ENCODE peak calls at places on chromosomes 16 and 17, in four cellular contexts. Y is cardiac muscle cell, G is HEK293T, N is NCI-H2081. K is an unnamed sample.

GRCh38 chr16:77172964-77173363 is 18.0 kb upstream of the MON1B start:
- DNase-seq in N (no peak), G (no peak), Y (no peak), K (no peak)

GRCh38 chr17:80872999-80873951 is 118.4 kb upstream of the CHMP6 start:
- DNase-seq in N (no peak), Y (no peak), G (no peak), K (no peak)

GRCh38 chr17:7237761-7238417 is 1.4 kb downstream of the PHF23 start:
- DNase-seq in G (peak), N (peak), Y (peak), K (peak)

GRCh38 chr17:27535178-27535928 is 79.1 kb downstream of the KSR1 start:
- DNase-seq in N (no peak), Y (no peak), G (no peak), K (no peak)

GRCh38 chr17:2611627-2612026 is 18.2 kb downstream of the PAFAH1B1 start:
- DNase-seq in G (no peak), Y (no peak), N (no peak), K (no peak)

GRCh38 chr16:55436587-55436986 is 42.4 kb upstream of the MMP2 start:
- DNase-seq in Y (no peak), N (no peak), G (no peak), K (no peak)

GRCh38 chr17:28624148-28624547 is 10.2 kb upstream of the RSKR start:
- DNase-seq in G (no peak), N (no peak), Y (no peak), K (no peak)

GRCh38 chr17:4972752-4973151 is 5.1 kb upstream of the SPAG7 start:
- DNase-seq in N (no peak), G (no peak), Y (no peak), K (no peak)

GRCh38 chr17:79624658-79625478 is 14.0 kb upstream of the RBFOX3 start:
- DNase-seq in N (no peak), G (no peak), Y (no peak), K (no peak)

GRCh38 chr17:75267146-75267402 is 4.0 kb downstream of the MIF4GD start:
- DNase-seq in G (no peak), N (no peak), Y (no peak), K (no peak)

GRCh38 chr17:78294776-78295175 is 63.3 kb downstream of the TMEM235 start:
- DNase-seq in Y (peak), N (no peak), G (no peak), K (no peak)

GRCh38 chr17:47948706-47949196 is 7.4 kb downstream of the PNPO start:
- DNase-seq in Y (no peak), N (no peak), G (no peak), K (no peak)

GRCh38 chr17:2926019-2926650 is 129.9 kb downstream of the RAP1GAP2 start:
- DNase-seq in G (no peak), Y (no peak), N (no peak), K (no peak)

GRCh38 chr16:1535391-1536291 is 2.2 kb downstream of the TMEM204 start:
- DNase-seq in Y (no peak), N (no peak), G (no peak), K (no peak)

GRCh38 chr16:11250091-11250785 is 5.8 kb downstream of the SOCS1 start:
- DNase-seq in G (no peak), N (no peak), Y (no peak), K (no peak)

GRCh38 chr17:44926841-44927525 is 11.7 kb upstream of the GFAP start:
- DNase-seq in N (no peak), G (no peak), Y (no peak), K (no peak)

GRCh38 chr17:28507567-28508195 is 1.5 kb downstream of the FOXN1 start:
- DNase-seq in N (no peak), G (no peak), Y (no peak), K (no peak)

GRCh38 chr16:81214745-81215166 is 23.7 kb upstream of the BCO1 start:
- DNase-seq in Y (peak), N (no peak), G (peak), K (no peak)

K was measured in NCI-H1092.